ENCODE peak calls at places on chromosomes 3 and 15, in eight cellular contexts. J is HepG2, R is fibroblast of mammary gland, T is transverse colon, E is cardiac muscle cell, O is PC-3, B is PC-9, U is epithelial cell of proximal tubule. L is an unnamed sample.
A peak's percentile ranks its signal among the peaks of the same experiment; 100 is the strongest.

GRCh38 chr3:123809597-123809996 is 74.5 kb downstream of the MYLK start:
- DNase-seq in J (no peak), R (no peak), T (no peak), E (peak; percentile 81), O (no peak), B (no peak), U (no peak), L (no peak)

GRCh38 chr3:16338124-16338523 is 73.1 kb downstream of the OXNAD1 start:
- DNase-seq in J (no peak), R (no peak), T (peak; percentile 47), E (peak; percentile 25), O (no peak), B (no peak), U (no peak), L (no peak)

GRCh38 chr15:52050416-52050815 is 31.4 kb downstream of the MAPK6 start:
- DNase-seq in J (no peak), R (peak; percentile 55), T (no peak), E (peak; percentile 58), O (peak; percentile 75), B (peak; percentile 71), U (no peak), L (no peak)

GRCh38 chr15:94057305-94057704 is 174.1 kb upstream of the MCTP2 start:
- DNase-seq in J (no peak), R (no peak), T (no peak), E (no peak), O (no peak), B (no peak), U (no peak), L (no peak)

GRCh38 chr3:12833226-12834161 is 7.9 kb downstream of the RPL32 start:
- DNase-seq in J (no peak), R (peak; percentile 59), T (no peak), E (no peak), O (no peak), B (no peak), U (no peak), L (no peak)

GRCh38 chr15:75785771-75786563 is 57.3 kb upstream of the UBE2Q2 start:
- DNase-seq in J (peak; percentile 31), R (no peak), T (no peak), E (peak; percentile 21), O (no peak), B (no peak), U (no peak), L (no peak)

GRCh38 chr3:53226841-53227407 is 28.9 kb downstream of the TKT start:
- DNase-seq in J (no peak), R (no peak), T (no peak), E (no peak), O (no peak), B (no peak), U (no peak), L (no peak)

GRCh38 chr3:67653425-67654098 is 850 bp downstream of the SUCLG2 start:
- DNase-seq in J (peak; percentile 54), R (peak; percentile 32), T (no peak), E (no peak), O (peak; percentile 5), B (no peak), U (no peak), L (no peak)

GRCh38 chr15:89883518-89883917 is 10.3 kb downstream of the AP3S2 start:
- DNase-seq in J (no peak), R (no peak), T (no peak), E (no peak), O (no peak), B (no peak), U (no peak), L (no peak)

GRCh38 chr3:20043398-20043797 is 3.2 kb downstream of the KAT2B start:
- DNase-seq in J (no peak), R (peak; percentile 49), T (peak; percentile 93), E (peak; percentile 44), O (no peak), B (peak; percentile 55), U (no peak), L (no peak)

GRCh38 chr3:6571448-6571847 is 289.5 kb upstream of the GRM7 start:
- DNase-seq in J (peak; percentile 2), R (no peak), T (no peak), E (no peak), O (no peak), B (no peak), U (no peak), L (no peak)

GRCh38 chr3:116238863-116239262 is 206.4 kb downstream of the LSAMP start:
- DNase-seq in J (no peak), R (no peak), T (no peak), E (no peak), O (no peak), B (no peak), U (no peak), L (no peak)

GRCh38 chr15:27967541-27967940 is 131.6 kb downstream of the OCA2 start:
- DNase-seq in J (no peak), R (no peak), T (no peak), E (no peak), O (no peak), B (no peak), U (no peak), L (no peak)

GRCh38 chr3:170732660-170733245 is 137.2 kb downstream of the RPL22L1 start:
- DNase-seq in J (no peak), R (peak; percentile 53), T (no peak), E (peak; percentile 52), O (no peak), B (no peak), U (no peak), L (no peak)

GRCh38 chr3:101340591-101340990 is 20.2 kb upstream of the IMPG2 start:
- DNase-seq in J (no peak), R (peak; percentile 27), T (no peak), E (no peak), O (peak; percentile 68), B (no peak), U (no peak), L (no peak)

GRCh38 chr3:169146112-169146665 is 517.3 kb downstream of the MECOM start:
- DNase-seq in J (no peak), R (peak; percentile 9), T (peak; percentile 53), E (peak; percentile 76), O (peak; percentile 71), B (peak; percentile 61), U (no peak), L (no peak)

DNA sequence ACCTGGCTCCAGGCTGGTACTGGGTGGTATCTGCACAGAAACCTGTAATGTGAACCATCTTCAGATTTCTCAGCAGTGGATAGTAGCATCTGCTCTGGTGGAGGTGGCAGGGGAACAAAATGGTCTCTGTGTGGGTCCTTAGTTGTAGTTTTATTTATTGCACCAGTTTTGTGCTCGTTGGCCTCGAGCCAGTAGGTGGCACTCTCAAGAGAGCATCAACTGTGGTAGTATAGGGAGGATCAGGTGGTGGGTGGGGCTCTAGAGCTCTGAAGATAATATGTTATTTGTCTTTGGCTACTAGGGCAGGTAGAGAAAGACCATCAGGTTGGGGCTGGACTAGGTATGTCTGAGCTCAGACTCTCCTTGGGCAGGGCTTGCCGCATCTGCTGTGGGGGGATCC is 254.0 kb upstream of the GPR149 start:
- DNase-seq in J (peak; percentile 5), R (no peak), T (no peak), E (no peak), O (no peak), B (no peak), U (no peak), L (no peak)
- TF ChIP-seq CTCF in J (peak; percentile 28), R (no peak), T (no peak), E (no peak), O (no peak), B (no peak), U (no peak), L (no peak)

GRCh38 chr3:44359146-44359751 is 20.7 kb downstream of the TCAIM start:
- DNase-seq in J (peak; percentile 96), R (no peak), T (no peak), E (no peak), O (no peak), B (peak; percentile 40), U (no peak), L (no peak)
- H3K4me3 ChIP-seq in J (peak overlapping the region; percentile 3), R (no peak overlapping the region), T (no peak overlapping the region), E (no peak overlapping the region), O (no peak overlapping the region), B (no peak overlapping the region), U (no peak overlapping the region), L (no peak overlapping the region)

DNA sequence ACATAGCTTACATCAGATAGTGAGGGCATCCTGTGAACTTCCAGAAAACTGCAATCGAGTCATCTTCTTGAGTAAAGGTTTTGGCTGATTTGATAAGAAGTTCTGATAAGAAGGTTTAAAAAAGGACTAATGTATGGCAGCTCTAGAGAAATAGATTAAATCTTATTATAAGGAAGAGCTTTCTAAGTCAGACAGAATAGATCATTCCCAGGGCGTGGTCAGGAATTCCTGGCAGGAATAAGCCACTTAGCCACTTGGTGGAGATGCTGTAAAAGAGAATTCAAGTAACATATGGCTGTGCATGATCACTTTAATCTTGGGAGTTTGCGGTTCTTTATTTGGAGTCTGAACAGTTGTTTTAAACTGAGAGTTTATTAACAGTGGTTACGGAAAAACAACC is 17.4 kb downstream of the PGBD4 start:
- DNase-seq in J (no peak), R (peak; percentile 45), T (no peak), E (peak; percentile 7), O (peak; percentile 70), B (no peak), U (no peak), L (no peak)
- TF ChIP-seq CTCF in J (no peak), R (no peak), T (no peak), E (no peak), O (peak; percentile 61), B (no peak), U (no peak), L (no peak)

GRCh38 chr3:187292186-187292585 is 649 bp upstream of the MASP1 start:
- DNase-seq in J (no peak), R (no peak), T (no peak), E (no peak), O (no peak), B (no peak), U (no peak), L (no peak)

GRCh38 chr3:187290561-187290960 is 976 bp downstream of the MASP1 start:
- DNase-seq in J (no peak), R (no peak), T (no peak), E (no peak), O (no peak), B (no peak), U (no peak), L (no peak)

GRCh38 chr3:187291001-187291511 is 481 bp downstream of the MASP1 start:
- DNase-seq in J (no peak), R (peak; percentile 47), T (no peak), E (peak; percentile 49), O (no peak), B (no peak), U (no peak), L (no peak)

GRCh38 chr3:187292631-187293513 is 1.3 kb upstream of the MASP1 start:
- DNase-seq in J (no peak), R (peak; percentile 38), T (no peak), E (peak; percentile 31), O (no peak), B (no peak), U (no peak), L (no peak)

DNA sequence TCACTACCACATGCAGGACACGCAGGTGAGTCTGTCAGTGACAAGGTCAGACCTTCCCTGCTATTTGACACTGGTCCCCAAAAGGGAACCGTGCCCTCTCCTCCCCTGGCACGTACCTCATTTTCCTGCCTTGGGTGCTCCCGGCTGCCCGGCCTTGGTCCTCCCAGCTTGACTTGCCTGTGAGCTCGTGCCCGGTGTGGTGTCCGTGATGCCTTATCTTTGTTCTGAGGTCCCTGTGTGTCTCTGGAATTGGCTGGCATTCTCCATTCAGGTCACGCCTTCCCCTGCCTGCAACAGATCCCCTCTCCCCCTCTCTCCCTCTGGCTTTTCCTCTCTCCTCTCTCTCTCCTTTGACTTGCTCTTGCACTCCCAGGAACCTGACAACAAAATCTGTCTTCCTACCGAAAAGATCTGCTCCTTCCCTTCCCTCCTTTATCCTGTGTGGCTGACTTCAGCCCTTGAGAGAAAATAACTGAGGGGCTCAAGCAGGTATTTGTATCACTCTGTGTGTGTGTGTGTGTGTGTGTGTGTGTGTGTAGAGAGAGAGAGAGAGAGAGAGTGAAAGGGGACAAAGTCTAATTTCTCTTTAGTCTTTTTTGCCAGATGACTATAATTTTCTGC is at the start of gene MASP1:
- DNase-seq in J (peak; percentile 12), R (no peak), T (no peak), E (no peak), O (no peak), B (no peak), U (no peak), L (no peak)
- H3K4me3 ChIP-seq in J (peak within 1 kb of the TSS; percentile 25), R (peak within 1 kb of the TSS; percentile 18), T (peak within 1 kb of the TSS; percentile 27), E (peak within 1 kb of the TSS; percentile 63), O (no peak within 1 kb of the TSS), B (no peak within 1 kb of the TSS), U (peak within 1 kb of the TSS; percentile 52), L (no peak within 1 kb of the TSS)

L was measured in kidney epithelial cell.